ENCODE peak calls at places on chromosome 6, in nine cellular contexts. F is Panc1, T is keratinocyte, C is AG04450, V is fibroblast of lung, E is endodermal cell, J is body of pancreas, G is psoas muscle, D is fibroblast of pulmonary artery. Z is an unnamed sample.

GRCh38 chr6:118574051-118574865 is 26.2 kb downstream of the PLN start:
- DNase-seq in F (no peak), T (no peak), C (no peak), V (peak), E (peak), J (no peak), G (no peak), D (no peak), Z (no peak)

GRCh38 chr6:40288919-40289318 is 298.2 kb downstream of the LRFN2 start:
- DNase-seq in F (no peak), T (no peak), C (no peak), V (no peak), E (no peak), J (no peak), G (no peak), D (no peak), Z (no peak)

GRCh38 chr6:35381132-35381531 is 38.8 kb downstream of the PPARD start:
- DNase-seq in F (no peak), T (no peak), C (no peak), V (peak), E (no peak), J (no peak), G (no peak), D (no peak), Z (no peak)

GRCh38 chr6:10582774-10583508 is 61.8 kb downstream of the GCNT2 start:
- DNase-seq in F (no peak), T (no peak), C (no peak), V (no peak), E (peak), J (peak), G (no peak), D (no peak), Z (no peak)

GRCh38 chr6:40930045-40930444 is 109.0 kb downstream of the UNC5CL start:
- DNase-seq in F (no peak), T (no peak), C (no peak), V (no peak), E (no peak), J (no peak), G (no peak), D (no peak), Z (no peak)

GRCh38 chr6:107235521-107235920 is 120.2 kb upstream of the BEND3 start:
- DNase-seq in F (no peak), T (no peak), C (no peak), V (peak), E (no peak), J (no peak), G (no peak), D (peak), Z (no peak)

GRCh38 chr6:145178391-145178790 is 556.9 kb downstream of the EPM2A start:
- DNase-seq in F (no peak), T (no peak), C (no peak), V (no peak), E (no peak), J (no peak), G (no peak), D (no peak), Z (no peak)

GRCh38 chr6:39365281-39366074 is 43.0 kb upstream of the KCNK16 start:
- DNase-seq in F (no peak), T (no peak), C (no peak), V (peak), E (no peak), J (no peak), G (no peak), D (peak), Z (no peak)

GRCh38 chr6:13222048-13222447 is 106.3 kb downstream of the TBC1D7 start:
- DNase-seq in F (no peak), T (no peak), C (no peak), V (no peak), E (peak), J (no peak), G (no peak), D (no peak), Z (no peak)

GRCh38 chr6:168968228-168968627 is 285.4 kb downstream of the THBS2 start:
- DNase-seq in F (no peak), T (no peak), C (no peak), V (peak), E (no peak), J (peak), G (peak), D (peak), Z (peak)

GRCh38 chr6:9233226-9233625 is 797.9 kb upstream of the SLC35B3 start:
- DNase-seq in F (no peak), T (no peak), C (no peak), V (no peak), E (no peak), J (no peak), G (no peak), D (no peak), Z (no peak)

GRCh38 chr6:55917756-55918415 is 42.5 kb upstream of the BMP5 start:
- DNase-seq in F (no peak), T (no peak), C (no peak), V (peak), E (no peak), J (no peak), G (no peak), D (no peak), Z (no peak)

GRCh38 chr6:36978687-36979086 is 7.3 kb downstream of the MTCH1 start:
- DNase-seq in F (no peak), T (no peak), C (no peak), V (no peak), E (no peak), J (no peak), G (no peak), D (no peak), Z (no peak)

GRCh38 chr6:96142142-96142541 is 126.4 kb downstream of the FUT9 start:
- DNase-seq in F (no peak), T (no peak), C (no peak), V (no peak), E (no peak), J (no peak), G (no peak), D (no peak), Z (no peak)

GRCh38 chr6:14240411-14241166 is 123.0 kb downstream of the CD83 start:
- DNase-seq in F (no peak), T (no peak), C (no peak), V (no peak), E (no peak), J (no peak), G (no peak), D (no peak), Z (no peak)

GRCh38 chr6:37551446-37551845 is 51.8 kb upstream of the CCDC167 start:
- DNase-seq in F (no peak), T (no peak), C (no peak), V (no peak), E (no peak), J (no peak), G (no peak), D (no peak), Z (no peak)

GRCh38 chr6:71012871-71013456 is 56.1 kb upstream of the B3GAT2 start:
- DNase-seq in F (peak), T (no peak), C (no peak), V (peak), E (peak), J (peak), G (no peak), D (peak), Z (peak)

GRCh38 chr6:747006-747405 is 54.1 kb upstream of the EXOC2 start:
- DNase-seq in F (no peak), T (no peak), C (no peak), V (no peak), E (no peak), J (no peak), G (no peak), D (no peak), Z (no peak)

GRCh38 chr6:140380371-140381218 is 1006.1 kb upstream of the CITED2 start:
- DNase-seq in F (no peak), T (no peak), C (no peak), V (peak), E (no peak), J (no peak), G (no peak), D (no peak), Z (no peak)

GRCh38 chr6:148883270-148883669 is 136.4 kb downstream of the UST start:
- DNase-seq in F (no peak), T (no peak), C (no peak), V (no peak), E (no peak), J (no peak), G (no peak), D (no peak), Z (no peak)

GRCh38 chr6:122696079-122696478 is 83.4 kb upstream of the FABP7 start:
- DNase-seq in F (no peak), T (peak), C (peak), V (peak), E (no peak), J (no peak), G (no peak), D (peak), Z (peak)

GRCh38 chr6:89034586-89035251 is 45.8 kb upstream of the PNRC1 start:
- DNase-seq in F (no peak), T (peak), C (no peak), V (peak), E (no peak), J (peak), G (no peak), D (peak), Z (peak)

GRCh38 chr6:32852844-32853540 is 512 bp downstream of the TAP1 start:
- DNase-seq in F (no peak), T (no peak), C (no peak), V (peak), E (no peak), J (peak), G (peak), D (peak), Z (no peak)

GRCh38 chr6:75183099-75183541 is 22.7 kb downstream of the COL12A1 start:
- DNase-seq in F (no peak), T (no peak), C (no peak), V (peak), E (no peak), J (no peak), G (no peak), D (no peak), Z (peak)

GRCh38 chr6:41942045-41942851 is 640 bp upstream of the CCND3 start:
- DNase-seq in F (no peak), T (peak), C (peak), V (peak), E (no peak), J (no peak), G (no peak), D (peak), Z (peak)

GRCh38 chr6:108699290-108700041 is 138.7 kb downstream of the FOXO3 start:
- DNase-seq in F (no peak), T (no peak), C (no peak), V (peak), E (no peak), J (no peak), G (no peak), D (peak), Z (no peak)

GRCh38 chr6:137571854-137572253 is 77.7 kb upstream of the OLIG3 start:
- DNase-seq in F (no peak), T (no peak), C (no peak), V (no peak), E (peak), J (peak), G (no peak), D (peak), Z (no peak)

GRCh38 chr6:49423817-49424216 is 39.2 kb downstream of the MMUT start:
- DNase-seq in F (no peak), T (no peak), C (no peak), V (peak), E (no peak), J (no peak), G (no peak), D (peak), Z (no peak)

GRCh38 chr6:137715589-137716045 is 151.4 kb upstream of the TNFAIP3 start:
- DNase-seq in F (no peak), T (no peak), C (no peak), V (no peak), E (no peak), J (no peak), G (no peak), D (no peak), Z (no peak)

GRCh38 chr6:83637953-83638352 is 70.9 kb downstream of the SNAP91 start:
- DNase-seq in F (no peak), T (no peak), C (no peak), V (no peak), E (peak), J (no peak), G (no peak), D (no peak), Z (no peak)

GRCh38 chr6:27889628-27890315 is 22.4 kb downstream of the OR2B2 start:
- DNase-seq in F (no peak), T (no peak), C (no peak), V (no peak), E (peak), J (no peak), G (no peak), D (no peak), Z (no peak)

GRCh38 chr6:148169701-148170100 is 172.9 kb upstream of the SASH1 start:
- DNase-seq in F (no peak), T (no peak), C (no peak), V (no peak), E (no peak), J (no peak), G (no peak), D (no peak), Z (no peak)

GRCh38 chr6:701696-702479 is 8.9 kb upstream of the EXOC2 start:
- DNase-seq in F (no peak), T (no peak), C (no peak), V (no peak), E (peak), J (no peak), G (no peak), D (no peak), Z (no peak)

GRCh38 chr6:96195272-96195671 is 179.5 kb downstream of the FUT9 start:
- DNase-seq in F (no peak), T (no peak), C (no peak), V (no peak), E (no peak), J (no peak), G (no peak), D (no peak), Z (no peak)

GRCh38 chr6:736657-737446 is 43.9 kb upstream of the EXOC2 start:
- DNase-seq in F (no peak), T (no peak), C (no peak), V (no peak), E (no peak), J (no peak), G (no peak), D (no peak), Z (no peak)

GRCh38 chr6:163181666-163182180 is 232.8 kb upstream of the QKI start:
- DNase-seq in F (no peak), T (no peak), C (no peak), V (no peak), E (no peak), J (no peak), G (no peak), D (no peak), Z (no peak)
- H3K4me3 ChIP-seq in F (no peak), T (no peak), C (no peak), V (no peak), E (no peak), J (no peak), G (peak), D (no peak), Z (no peak)

GRCh38 chr6:43286456-43286994 is 11.5 kb upstream of the SLC22A7 start:
- DNase-seq in F (no peak), T (no peak), C (no peak), V (no peak), E (no peak), J (no peak), G (no peak), D (no peak), Z (no peak)

GRCh38 chr6:43283905-43284304 is 14.2 kb upstream of the SLC22A7 start:
- DNase-seq in F (no peak), T (no peak), C (no peak), V (no peak), E (no peak), J (no peak), G (no peak), D (no peak), Z (no peak)

GRCh38 chr6:43284986-43285385 is 13.1 kb upstream of the SLC22A7 start:
- DNase-seq in F (no peak), T (no peak), C (no peak), V (no peak), E (peak), J (no peak), G (no peak), D (no peak), Z (no peak)

GRCh38 chr6:43285832-43286231 is 12.2 kb upstream of the SLC22A7 start:
- DNase-seq in F (no peak), T (no peak), C (no peak), V (no peak), E (no peak), J (no peak), G (no peak), D (no peak), Z (no peak)

DNA sequence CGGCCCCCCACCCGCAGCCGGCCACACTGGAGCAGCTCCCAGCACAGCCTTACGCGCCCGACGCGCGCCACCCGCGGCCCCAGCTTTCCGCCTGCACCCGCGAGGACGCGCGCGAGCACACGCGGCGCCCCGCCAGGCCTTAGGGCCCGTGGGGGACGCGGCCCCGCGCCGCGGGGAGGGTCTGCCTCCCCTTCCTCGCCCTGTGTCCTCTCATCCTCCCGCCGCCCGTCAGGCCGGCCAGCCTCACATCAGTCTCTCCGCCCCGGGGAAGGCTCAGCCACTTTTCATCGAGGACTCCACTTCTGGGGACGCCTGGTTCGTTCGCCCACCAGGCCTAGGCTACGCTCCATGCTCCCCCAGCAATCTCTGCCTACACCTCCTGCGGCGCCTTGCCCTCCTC is 12.6 kb upstream of the SLC22A7 start:
- DNase-seq in F (no peak), T (no peak), C (no peak), V (no peak), E (no peak), J (no peak), G (no peak), D (no peak), Z (no peak)
- H3K4me3 ChIP-seq in F (peak), T (no peak), C (no peak), V (no peak), E (no peak), J (no peak), G (peak), D (no peak), Z (no peak)

DNA sequence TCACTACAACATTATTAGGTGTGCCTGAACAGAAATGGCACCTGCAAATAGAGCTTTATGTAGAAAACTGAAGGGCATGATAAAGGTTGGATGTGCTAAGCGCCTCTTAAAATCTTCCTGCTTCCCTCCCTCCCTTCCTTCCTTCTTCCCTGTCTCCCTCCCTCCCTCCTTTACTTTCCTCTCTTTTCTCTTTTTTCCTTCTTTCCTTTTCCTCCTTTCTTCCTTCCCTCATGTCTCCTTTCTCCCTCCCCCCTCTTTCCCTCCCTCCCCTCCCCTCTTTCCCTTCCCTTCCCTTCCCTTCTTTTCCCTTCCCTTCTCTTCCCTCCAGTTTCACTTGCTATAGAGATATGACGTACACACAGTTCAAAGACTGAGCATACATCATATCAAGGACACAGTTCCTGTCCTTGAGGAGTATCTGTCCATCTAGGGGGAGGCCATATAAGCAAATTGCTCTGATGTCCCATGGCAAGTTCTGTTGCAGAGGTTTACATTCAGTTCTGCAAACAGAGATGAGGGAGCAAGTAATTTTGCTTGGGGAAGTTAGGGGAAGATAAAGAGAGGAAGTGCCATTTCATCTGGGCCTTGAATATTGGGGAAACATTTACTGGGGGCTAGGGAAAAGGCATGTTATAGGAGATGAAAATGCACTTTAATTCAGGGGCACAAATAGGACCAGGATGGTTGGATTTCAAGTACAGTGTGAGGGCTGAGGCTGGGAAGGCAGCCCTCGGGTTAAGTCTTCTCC is 79.0 kb upstream of the EEF1E1 start:
- DNase-seq in F (no peak), T (no peak), C (no peak), V (no peak), E (no peak), J (no peak), G (no peak), D (no peak), Z (no peak)
- H3K4me3 ChIP-seq in F (no peak), T (no peak), C (no peak), V (no peak), E (no peak), J (no peak), G (no peak), D (no peak), Z (no peak)

GRCh38 chr6:116954335-116954734 is 77.3 kb downstream of the RFX6 start:
- DNase-seq in F (no peak), T (no peak), C (no peak), V (no peak), E (no peak), J (no peak), G (no peak), D (no peak), Z (no peak)
- H3K4me3 ChIP-seq in F (no peak), T (no peak), C (no peak), V (no peak), E (no peak), J (no peak), G (no peak), D (no peak), Z (no peak)

GRCh38 chr6:90413396-90413795 is 116.8 kb upstream of the BACH2 start:
- DNase-seq in F (no peak), T (no peak), C (no peak), V (no peak), E (peak), J (no peak), G (no peak), D (no peak), Z (no peak)
- H3K4me3 ChIP-seq in F (no peak), T (no peak), C (peak), V (peak), E (no peak), J (no peak), G (peak), D (no peak), Z (peak)